ENCODE peak calls at places on chromosomes 2 and 18, in four cellular contexts. I, L, T and B are unnamed samples.

GRCh38 chr2:201470821-201471731 is 19.5 kb downstream of the STRADB start:
- DNase-seq in I (no peak), L (no peak), T (peak; percentile 43), B (peak; percentile 17)

GRCh38 chr2:42931818-42932195 is 139.4 kb upstream of the HAAO start:
- DNase-seq in I (no peak), L (no peak), T (peak; percentile 64), B (no peak)

GRCh38 chr18:76391746-76392145 is 103.3 kb downstream of the ZNF516 start:
- DNase-seq in I (no peak), L (no peak), T (no peak), B (no peak)

GRCh38 chr2:10240911-10241610 is 61.6 kb upstream of the HPCAL1 start:
- DNase-seq in I (no peak), L (no peak), T (no peak), B (no peak)

GRCh38 chr2:3254438-3254941 is 123.1 kb downstream of the EIPR1 start:
- DNase-seq in I (no peak), L (no peak), T (no peak), B (no peak)

GRCh38 chr2:170742000-170742399 is 26.9 kb downstream of the SP5 start:
- DNase-seq in I (no peak), L (no peak), T (no peak), B (no peak)

GRCh38 chr2:100765481-100765880 is 54.5 kb upstream of the NPAS2 start:
- DNase-seq in I (no peak), L (no peak), T (no peak), B (no peak)

GRCh38 chr2:168536925-168537466 is 80.9 kb downstream of the CERS6 start:
- DNase-seq in I (no peak), L (no peak), T (peak; percentile 52), B (no peak)

GRCh38 chr2:113034016-113034415 is 18.7 kb downstream of the IL36B start:
- DNase-seq in I (no peak), L (no peak), T (no peak), B (no peak)

GRCh38 chr2:71045841-71046495 is 22.5 kb upstream of the NAGK start:
- DNase-seq in I (no peak), L (no peak), T (no peak), B (no peak)

GRCh38 chr2:217790195-217790594 is 212.6 kb downstream of the TNS1 start:
- DNase-seq in I (no peak), L (no peak), T (no peak), B (no peak)

GRCh38 chr2:20425371-20425881 is 21.4 kb upstream of the RHOB start:
- DNase-seq in I (no peak), L (no peak), T (peak; percentile 64), B (peak; percentile 73)

GRCh38 chr2:63613391-63613901 is 24.7 kb downstream of the MDH1 start:
- DNase-seq in I (no peak), L (no peak), T (peak; percentile 58), B (no peak)

GRCh38 chr2:187922841-187923240 is 368.6 kb upstream of the TFPI start:
- DNase-seq in I (no peak), L (no peak), T (no peak), B (no peak)

GRCh38 chr18:21112140-21112473 is 494 bp upstream of the ROCK1 start:
- DNase-seq in I (no peak), L (no peak), T (no peak), B (no peak)

GRCh38 chr18:22110482-22110924 is 58.9 kb upstream of the GATA6 start:
- DNase-seq in I (no peak), L (no peak), T (no peak), B (no peak)

GRCh38 chr18:10421859-10422258 is 32.6 kb upstream of the APCDD1 start:
- DNase-seq in I (no peak), L (no peak), T (peak; percentile 93), B (peak; percentile 89)

GRCh38 chr18:76453057-76453561 is 41.9 kb downstream of the ZNF516 start:
- DNase-seq in I (no peak), L (no peak), T (no peak), B (no peak)

GRCh38 chr2:193469251-193469650 is 1274.5 kb upstream of the TMEFF2 start:
- DNase-seq in I (no peak), L (no peak), T (no peak), B (no peak)

GRCh38 chr2:225766431-225766830 is 366.9 kb downstream of the NYAP2 start:
- DNase-seq in I (no peak), L (no peak), T (no peak), B (no peak)

GRCh38 chr2:73291461-73292315 is 1.7 kb downstream of the EGR4 start:
- DNase-seq in I (peak; percentile 54), L (peak; percentile 34), T (no peak), B (peak; percentile 37)

GRCh38 chr2:200767111-200767885 is 44.4 kb upstream of the BZW1 start:
- DNase-seq in I (no peak), L (no peak), T (no peak), B (peak; percentile 57)

GRCh38 chr18:22203035-22203434 is 33.6 kb downstream of the GATA6 start:
- DNase-seq in I (no peak), L (no peak), T (no peak), B (no peak)

GRCh38 chr2:172869861-172870260 is 134.2 kb downstream of the RAPGEF4 start:
- DNase-seq in I (no peak), L (no peak), T (no peak), B (no peak)

GRCh38 chr18:68104036-68104435 is 587.5 kb upstream of the DSEL start:
- DNase-seq in I (no peak), L (no peak), T (peak; percentile 23), B (no peak)

GRCh38 chr2:209498574-209498973 is 74.7 kb downstream of the MAP2 start:
- DNase-seq in I (no peak), L (no peak), T (no peak), B (no peak)

GRCh38 chr2:33034784-33035183 is 88.0 kb downstream of the LTBP1 start:
- DNase-seq in I (no peak), L (no peak), T (peak; percentile 56), B (peak; percentile 11)

GRCh38 chr2:212914392-212914791 is 237.0 kb downstream of the IKZF2 start:
- DNase-seq in I (no peak), L (no peak), T (no peak), B (no peak)

GRCh38 chr2:27844821-27845255 is 45.3 kb downstream of the RBKS start:
- DNase-seq in I (no peak), L (no peak), T (peak; percentile 15), B (peak; percentile 54)

GRCh38 chr2:112600634-112601033 is 16.2 kb downstream of the CHCHD5 start:
- DNase-seq in I (no peak), L (no peak), T (no peak), B (no peak)

GRCh38 chr18:9722691-9723090 is 14.6 kb downstream of the RAB31 start:
- DNase-seq in I (no peak), L (no peak), T (no peak), B (peak; percentile 71)

GRCh38 chr2:137467246-137467862 is 496.9 kb upstream of the HNMT start:
- DNase-seq in I (peak; percentile 61), L (peak; percentile 20), T (peak; percentile 1), B (peak; percentile 48)

GRCh38 chr2:101190753-101191516 is 39.8 kb upstream of the TBC1D8 start:
- DNase-seq in I (no peak), L (peak; percentile 25), T (no peak), B (peak; percentile 52)

GRCh38 chr2:180644709-180645108 is 335.7 kb upstream of the UBE2E3 start:
- DNase-seq in I (no peak), L (no peak), T (peak; percentile 93), B (peak; percentile 85)

GRCh38 chr2:159157361-159158045 is 129.0 kb downstream of the WDSUB1 start:
- DNase-seq in I (no peak), L (no peak), T (no peak), B (peak; percentile 88)

GRCh38 chr2:105127288-105127915 is 89.5 kb downstream of the MRPS9 start:
- DNase-seq in I (no peak), L (no peak), T (no peak), B (no peak)